ENCODE peak calls at places on chromosome 19, in five cellular contexts. E is left cardiac atrium, P is choroid plexus epithelial cell, B is psoas muscle, M is mesothelial cell of epicardium. O is an unnamed sample.
A peak's percentile ranks its signal among the peaks of the same experiment; 100 is the strongest.

GRCh38 chr19:2381151-2381822 is 21.2 kb downstream of the TMPRSS9 start:
- DNase-seq in E (no peak), P (peak; percentile 78), B (no peak), M (no peak), O (no peak)

GRCh38 chr19:35351441-35352176 is 3.9 kb downstream of the FFAR1 start:
- DNase-seq in E (no peak), P (no peak), B (no peak), M (no peak), O (no peak)

GRCh38 chr19:3142292-3142670 is 6.4 kb downstream of the GNA15 start:
- DNase-seq in E (no peak), P (no peak), B (no peak), M (no peak), O (no peak)

GRCh38 chr19:46903458-46903857 is 42.7 kb downstream of the ARHGAP35 start:
- DNase-seq in E (no peak), P (no peak), B (no peak), M (no peak), O (no peak)

GRCh38 chr19:40347476-40348124 is 597 bp downstream of the C19orf47 start:
- DNase-seq in E (no peak), P (no peak), B (no peak), M (no peak), O (no peak)

GRCh38 chr19:28715157-28715556 is 497.8 kb downstream of the UQCRFS1 start:
- DNase-seq in E (no peak), P (no peak), B (no peak), M (no peak), O (no peak)

GRCh38 chr19:14804755-14805154 is 26.4 kb upstream of the ADGRE2 start:
- DNase-seq in E (no peak), P (peak; percentile 37), B (no peak), M (no peak), O (no peak)

GRCh38 chr19:6260912-6261636 is 18.7 kb downstream of the MLLT1 start:
- DNase-seq in E (no peak), P (peak; percentile 52), B (peak; percentile 64), M (peak; percentile 53), O (no peak)

GRCh38 chr19:47094557-47095517 is 18.7 kb downstream of the ZC3H4 start:
- DNase-seq in E (no peak), P (peak; percentile 47), B (peak; percentile 49), M (no peak), O (no peak)

GRCh38 chr19:44741841-44742352 is 6.6 kb upstream of the BCL3 start:
- DNase-seq in E (peak; percentile 98), P (peak; percentile 98), B (peak; percentile 99), M (peak; percentile 73), O (no peak)

GRCh38 chr19:35106291-35106583 is 9.4 kb upstream of the FXYD3 start:
- DNase-seq in E (no peak), P (no peak), B (no peak), M (no peak), O (no peak)

GRCh38 chr19:37933965-37934364 is 27.0 kb downstream of the SIPA1L3 start:
- DNase-seq in E (peak; percentile 50), P (peak; percentile 72), B (peak; percentile 75), M (no peak), O (no peak)

GRCh38 chr19:9871626-9872338 is 36.7 kb downstream of the PIN1 start:
- DNase-seq in E (no peak), P (no peak), B (no peak), M (no peak), O (no peak)

GRCh38 chr19:47093841-47094240 is 19.7 kb downstream of the ZC3H4 start:
- DNase-seq in E (no peak), P (peak; percentile 13), B (peak; percentile 67), M (no peak), O (no peak)

GRCh38 chr19:58394821-58395219 is 636 bp upstream of the RNF225 start:
- DNase-seq in E (no peak), P (no peak), B (no peak), M (no peak), O (no peak)

GRCh38 chr19:11377237-11377636 is 2.8 kb downstream of the SWSAP1 start:
- DNase-seq in E (peak; percentile 61), P (peak; percentile 87), B (no peak), M (no peak), O (no peak)

GRCh38 chr19:19279062-19279612 is 6.0 kb upstream of the TM6SF2 start:
- DNase-seq in E (no peak), P (no peak), B (no peak), M (no peak), O (no peak)

GRCh38 chr19:14381689-14382474 is 638 bp downstream of the ADGRE5 start:
- DNase-seq in E (peak; percentile 65), P (no peak), B (peak; percentile 66), M (no peak), O (peak; percentile 72)

GRCh38 chr19:55353803-55354697 is 469 bp downstream of the COX6B2 start:
- DNase-seq in E (peak; percentile 80), P (peak; percentile 61), B (no peak), M (peak; percentile 80), O (peak; percentile 77)

GRCh38 chr19:2231621-2232221 is 4.4 kb downstream of the PLEKHJ1 start:
- DNase-seq in E (no peak), P (no peak), B (no peak), M (no peak), O (no peak)

GRCh38 chr19:55080915-55081772 is 5.5 kb downstream of the EPS8L1 start:
- DNase-seq in E (peak; percentile 74), P (peak; percentile 78), B (peak; percentile 84), M (peak; percentile 82), O (peak; percentile 86)

GRCh38 chr19:5138606-5139594 is 170.0 kb downstream of the KDM4B start:
- DNase-seq in E (peak; percentile 83), P (peak; percentile 90), B (peak; percentile 66), M (no peak), O (peak; percentile 41)

O was measured in T-helper 1 cell.